ENCODE peak calls at places on chromosomes 6 and 20, in four cellular contexts. K is GM12865, D is fibroblast of lung, R is A549. T is an unnamed sample.

GRCh38 chr6:18207438-18207837 is 52.2 kb downstream of the KDM1B start:
- DNase-seq in K (no peak), D (peak; percentile 11), R (no peak), T (no peak)

GRCh38 chr20:44406572-44407100 is 51.1 kb downstream of the HNF4A start:
- DNase-seq in K (no peak), D (no peak), R (no peak), T (no peak)

GRCh38 chr6:11616200-11616611 is 78.7 kb downstream of the TMEM170B start:
- DNase-seq in K (no peak), D (peak; percentile 88), R (no peak), T (peak; percentile 88)

GRCh38 chr6:116060572-116061283 is at the start of gene FRK:
- DNase-seq in K (no peak), D (peak; percentile 51), R (peak; percentile 32), T (peak; percentile 69)

GRCh38 chr6:25253371-25253770 is 25.8 kb upstream of the CARMIL1 start:
- DNase-seq in K (no peak), D (no peak), R (no peak), T (no peak)

GRCh38 chr6:26197736-26198625 is 110.8 kb downstream of the HFE start:
- DNase-seq in K (peak; percentile 85), D (peak; percentile 39), R (no peak), T (no peak)

GRCh38 chr6:70375166-70375565 is 38.1 kb upstream of the FAM135A start:
- DNase-seq in K (no peak), D (peak; percentile 8), R (no peak), T (peak; percentile 3)

GRCh38 chr6:7145269-7146078 is 37.7 kb downstream of the RREB1 start:
- DNase-seq in K (no peak), D (no peak), R (no peak), T (no peak)

GRCh38 chr20:54456972-54457371 is 18.4 kb upstream of the DOK5 start:
- DNase-seq in K (no peak), D (no peak), R (no peak), T (no peak)
- TF ChIP-seq CTCF in K (no peak), D (peak; percentile 5), R (no peak), T (no peak)

GRCh38 chr6:42727627-42728026 is 5.2 kb upstream of the PRPH2 start:
- DNase-seq in K (no peak), D (peak; percentile 33), R (no peak), T (no peak)
- H3K4me3 ChIP-seq in K (no peak overlapping the region), D (peak overlapping the region; percentile 12), R (no peak overlapping the region), T (no peak overlapping the region)

GRCh38 chr20:59207235-59207634 is 43.6 kb downstream of the ZNF831 start:
- DNase-seq in K (no peak), D (no peak), R (no peak), T (no peak)

GRCh38 chr20:59204201-59204894 is 40.7 kb downstream of the ZNF831 start:
- DNase-seq in K (no peak), D (no peak), R (no peak), T (no peak)

GRCh38 chr20:59205044-59205443 is 41.4 kb downstream of the ZNF831 start:
- DNase-seq in K (no peak), D (no peak), R (no peak), T (no peak)

GRCh38 chr20:59210186-59210585 is 46.6 kb downstream of the ZNF831 start:
- DNase-seq in K (no peak), D (no peak), R (no peak), T (no peak)

DNA sequence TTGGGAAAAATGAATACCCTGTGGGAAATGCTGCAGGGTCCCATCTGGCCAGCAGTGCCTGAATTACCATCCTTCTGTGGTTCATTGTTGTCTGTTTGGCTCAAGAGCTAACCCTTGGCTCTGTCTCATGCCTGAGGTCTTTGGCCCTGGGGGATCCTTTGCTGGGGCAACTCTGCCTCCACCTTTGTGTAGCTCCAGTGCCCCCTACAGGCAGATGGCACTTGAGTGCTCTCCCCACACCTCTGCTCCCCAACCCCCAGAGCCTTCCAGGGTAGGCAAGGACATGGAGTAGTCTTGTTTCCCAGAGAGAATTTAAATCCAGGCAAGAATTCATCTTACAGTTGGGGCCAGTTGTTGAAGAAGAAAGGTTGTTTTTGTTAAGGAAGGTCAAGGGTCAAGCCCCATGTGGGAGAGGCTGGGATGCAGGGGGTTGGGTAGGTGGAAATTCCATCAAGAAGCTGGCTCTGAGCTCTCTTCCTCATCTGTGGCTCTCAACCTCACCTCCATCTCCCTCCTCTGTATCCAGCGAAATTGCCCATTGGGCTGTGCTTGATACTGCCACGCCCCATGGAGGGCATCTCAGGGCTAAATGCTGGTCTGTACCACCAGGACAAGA is 44.2 kb downstream of the ZNF831 start:
- DNase-seq in K (peak; percentile 78), D (peak; percentile 8), R (peak; percentile 28), T (no peak)
- TF ChIP-seq CTCF in K (peak; percentile 85), D (peak; percentile 37), R (peak; percentile 8), T (peak; percentile 27)

GRCh38 chr6:43221046-43221773 is 8.1 kb downstream of the DNPH1 start:
- DNase-seq in K (no peak), D (no peak), R (no peak), T (peak; percentile 6)
- H3K4me3 ChIP-seq in K (no peak overlapping the region), D (no peak overlapping the region), R (no peak overlapping the region), T (no peak overlapping the region)

GRCh38 chr6:153503810-153504209 is 372.7 kb upstream of the RGS17 start:
- DNase-seq in K (peak; percentile 25), D (no peak), R (no peak), T (no peak)
- TF ChIP-seq CTCF in K (no peak), D (no peak), R (no peak), T (no peak)

DNA sequence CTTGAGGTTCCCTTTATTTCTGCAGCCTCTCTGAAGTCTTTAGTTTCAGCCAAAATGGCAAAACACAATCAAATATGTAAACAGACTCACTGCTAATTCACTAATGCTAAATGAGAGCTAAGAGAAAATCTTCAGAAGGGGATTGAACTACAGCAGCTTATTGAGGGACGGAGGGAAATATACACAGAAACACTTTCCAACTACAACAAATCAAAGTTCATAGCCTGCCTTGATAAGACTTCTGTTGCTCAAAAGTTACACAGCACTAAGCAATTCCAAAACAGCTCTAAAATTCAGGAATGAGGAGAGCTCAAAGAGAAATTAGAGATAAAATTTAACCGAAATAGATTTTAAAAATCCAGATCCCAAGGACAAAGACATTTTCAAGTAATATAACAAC is 1.7 kb downstream of the TCP11 start:
- DNase-seq in K (no peak), D (no peak), R (no peak), T (no peak)
- H3K4me3 ChIP-seq in K (no peak overlapping the region), D (no peak overlapping the region), R (no peak overlapping the region), T (no peak overlapping the region)

DNA sequence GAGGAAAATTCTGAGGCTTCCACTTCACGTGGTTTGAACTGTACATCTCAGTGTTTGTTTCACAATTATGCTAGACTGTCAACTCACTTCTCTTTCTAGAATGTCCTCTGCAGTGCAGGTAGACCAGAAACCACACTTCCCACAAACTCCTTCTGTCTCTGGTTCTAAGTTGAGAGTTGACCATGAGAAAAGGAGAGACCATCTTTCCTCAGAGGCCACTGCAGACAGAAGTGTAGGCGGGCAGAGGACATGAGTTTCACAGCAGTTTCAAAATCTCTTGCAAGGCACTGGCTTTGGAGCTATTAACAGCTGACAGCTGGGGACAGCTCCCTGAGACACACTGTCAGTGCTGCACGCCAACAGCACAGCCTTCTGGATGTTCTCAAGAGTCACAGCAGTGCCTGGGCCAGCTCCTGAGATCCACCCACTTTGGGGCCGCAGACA is 55.4 kb upstream of the MOXD1 start:
- DNase-seq in K (peak; percentile 86), D (peak; percentile 21), R (no peak), T (no peak)
- TF ChIP-seq CTCF in K (peak; percentile 43), D (no peak), R (no peak), T (no peak)

GRCh38 chr6:5636210-5637030 is 370.3 kb downstream of the NRN1 start:
- DNase-seq in K (no peak), D (no peak), R (no peak), T (peak; percentile 2)

GRCh38 chr6:5644523-5645183 is 362.1 kb downstream of the NRN1 start:
- DNase-seq in K (no peak), D (no peak), R (no peak), T (no peak)

GRCh38 chr6:5637714-5638113 is 369.0 kb downstream of the NRN1 start:
- DNase-seq in K (no peak), D (no peak), R (no peak), T (no peak)

GRCh38 chr6:5638666-5639065 is 368.1 kb downstream of the NRN1 start:
- DNase-seq in K (no peak), D (no peak), R (no peak), T (no peak)

DNA sequence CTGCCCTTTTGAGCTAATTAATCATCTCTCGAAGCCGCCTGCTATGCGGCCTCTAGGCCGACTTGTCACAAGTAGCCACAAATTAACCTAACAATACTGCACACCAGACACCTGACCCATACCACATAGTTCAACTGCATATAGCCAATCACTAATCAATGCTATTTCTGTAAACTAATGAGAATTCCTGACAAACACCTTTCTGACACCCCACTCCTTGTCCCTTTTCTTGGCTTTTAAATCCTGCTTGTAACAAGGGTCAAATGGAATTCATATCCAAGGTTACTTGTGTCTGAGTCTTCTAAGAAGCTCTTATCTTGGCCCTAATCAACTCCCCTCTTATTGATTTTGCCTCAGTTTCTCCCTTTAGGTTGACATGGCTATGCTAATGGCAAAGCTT is 366.1 kb downstream of the NRN1 start:
- DNase-seq in K (no peak), D (no peak), R (no peak), T (no peak)
- H3K4me3 ChIP-seq in K (no peak overlapping the region), D (no peak overlapping the region), R (no peak overlapping the region), T (no peak overlapping the region)